ENCODE peak calls at places on chromosomes 11 and 22, in seven cellular contexts. O, K, H, W, P, M and X are unnamed samples.

GRCh38 chr11:47607380-47607779 is 13.2 kb upstream of the C1QTNF4 start:
- DNase-seq in O (no peak), K (no peak), H (no peak), W (no peak), P (no peak), M (peak), X (no peak)

GRCh38 chr11:67022341-67022933 is 497 bp upstream of the SYT12 start:
- DNase-seq in O (peak), K (no peak), H (no peak), W (peak), P (peak), M (no peak), X (no peak)

GRCh38 chr22:36300396-36301212 is 47.7 kb downstream of the APOL1 start:
- DNase-seq in O (no peak), K (no peak), H (no peak), W (no peak), P (no peak), M (no peak), X (no peak)

GRCh38 chr11:27095050-27095449 is 54.4 kb downstream of the BBOX1 start:
- DNase-seq in O (no peak), K (no peak), H (no peak), W (no peak), P (no peak), M (no peak), X (no peak)

GRCh38 chr11:112903310-112903709 is 57.9 kb upstream of the NCAM1 start:
- DNase-seq in O (no peak), K (no peak), H (no peak), W (no peak), P (no peak), M (no peak), X (no peak)

GRCh38 chr22:25838960-25839741 is 97.2 kb downstream of the MYO18B start:
- DNase-seq in O (no peak), K (no peak), H (no peak), W (no peak), P (no peak), M (no peak), X (peak)

GRCh38 chr11:109422755-109423113 is 744 bp downstream of the C11orf87 start:
- DNase-seq in O (peak), K (no peak), H (no peak), W (no peak), P (no peak), M (no peak), X (no peak)

GRCh38 chr11:120137611-120138521 is at the start of gene TRIM29:
- DNase-seq in O (no peak), K (no peak), H (no peak), W (no peak), P (peak), M (no peak), X (peak)

GRCh38 chr11:75697906-75698563 is 19.6 kb upstream of the MOGAT2 start:
- DNase-seq in O (no peak), K (no peak), H (no peak), W (no peak), P (no peak), M (no peak), X (no peak)

GRCh38 chr11:45741032-45741431 is 63.9 kb upstream of the SLC35C1 start:
- DNase-seq in O (no peak), K (no peak), H (no peak), W (no peak), P (no peak), M (no peak), X (no peak)

GRCh38 chr11:95156916-95157568 is 67.4 kb downstream of the ENDOD1 start:
- DNase-seq in O (no peak), K (no peak), H (no peak), W (no peak), P (no peak), M (no peak), X (no peak)

GRCh38 chr11:60280412-60280811 is at the start of gene MS4A4A:
- DNase-seq in O (no peak), K (no peak), H (no peak), W (peak), P (no peak), M (no peak), X (no peak)

GRCh38 chr11:76083563-76084451 is 122.5 kb downstream of the WNT11 start:
- DNase-seq in O (no peak), K (no peak), H (no peak), W (no peak), P (no peak), M (no peak), X (no peak)

GRCh38 chr11:33172345-33172744 is 11.1 kb upstream of the CSTF3 start:
- DNase-seq in O (no peak), K (no peak), H (no peak), W (no peak), P (no peak), M (no peak), X (no peak)

GRCh38 chr22:37566329-37566837 is 6.1 kb downstream of the CDC42EP1 start:
- DNase-seq in O (no peak), K (no peak), H (no peak), W (no peak), P (peak), M (no peak), X (no peak)

GRCh38 chr22:31244044-31244942 is 32.2 kb downstream of the LIMK2 start:
- DNase-seq in O (no peak), K (no peak), H (no peak), W (no peak), P (no peak), M (peak), X (peak)

GRCh38 chr11:1158681-1159525 is 1.1 kb downstream of the MUC5AC start:
- DNase-seq in O (no peak), K (no peak), H (no peak), W (no peak), P (no peak), M (no peak), X (peak)

GRCh38 chr11:57311109-57311936 is 13.4 kb downstream of the TNKS1BP1 start:
- DNase-seq in O (peak), K (no peak), H (peak), W (peak), P (peak), M (peak), X (peak)

GRCh38 chr11:1992111-1992510 is 5.5 kb downstream of the H19 start:
- DNase-seq in O (no peak), K (no peak), H (no peak), W (no peak), P (no peak), M (no peak), X (no peak)